ENCODE peak calls at places on chromosomes 12 and 14, in four cellular contexts. U, V, O and T are unnamed samples. For H3K4me1 and H3K27me3, the result is how much of the 10 kb centered on the place peaks cover.

GRCh38 chr12:26275313-26276257 is 80.2 kb downstream of the SSPN start:
- DNase-seq in U (peak), V (no peak), O (no peak), T (no peak)

GRCh38 chr14:52840916-52841315 is 49.5 kb upstream of the GNPNAT1 start:
- DNase-seq in U (peak), V (peak), O (peak), T (no peak)

GRCh38 chr12:13661005-13661887 is 320.2 kb downstream of the GRIN2B start:
- DNase-seq in U (peak), V (peak), O (peak), T (no peak)

GRCh38 chr14:104005489-104005888 is 63.2 kb upstream of the RD3L start:
- DNase-seq in U (no peak), V (no peak), O (no peak), T (no peak)

GRCh38 chr12:63042646-63043045 is 107.7 kb upstream of the PPM1H start:
- DNase-seq in U (no peak), V (no peak), O (no peak), T (no peak)

GRCh38 chr14:20630340-20631022 is 11.0 kb downstream of the OR6S1 start:
- DNase-seq in U (peak), V (peak), O (peak), T (no peak)

GRCh38 chr12:89733579-89734201 is 25.1 kb upstream of the ATP2B1 start:
- DNase-seq in U (peak), V (peak), O (no peak), T (no peak)

GRCh38 chr14:20904393-20905029 is 13.3 kb downstream of the RNASE3 start:
- DNase-seq in U (no peak), V (no peak), O (no peak), T (no peak)

GRCh38 chr14:31312934-31313333 is 105.3 kb upstream of the HECTD1 start:
- DNase-seq in U (no peak), V (no peak), O (no peak), T (no peak)

GRCh38 chr14:64118892-64119291 is 175.3 kb downstream of the ESR2 start:
- DNase-seq in U (no peak), V (no peak), O (no peak), T (no peak)

GRCh38 chr14:39491134-39491541 is 58.9 kb upstream of the FBXO33 start:
- DNase-seq in U (peak), V (peak), O (no peak), T (no peak)

GRCh38 chr12:9868271-9868815 is 811 bp downstream of the CLEC2B start:
- DNase-seq in U (peak), V (no peak), O (no peak), T (no peak)
- H3K4me3 ChIP-seq in U (no peak), V (no peak), O (no peak), T (peak)

DNA sequence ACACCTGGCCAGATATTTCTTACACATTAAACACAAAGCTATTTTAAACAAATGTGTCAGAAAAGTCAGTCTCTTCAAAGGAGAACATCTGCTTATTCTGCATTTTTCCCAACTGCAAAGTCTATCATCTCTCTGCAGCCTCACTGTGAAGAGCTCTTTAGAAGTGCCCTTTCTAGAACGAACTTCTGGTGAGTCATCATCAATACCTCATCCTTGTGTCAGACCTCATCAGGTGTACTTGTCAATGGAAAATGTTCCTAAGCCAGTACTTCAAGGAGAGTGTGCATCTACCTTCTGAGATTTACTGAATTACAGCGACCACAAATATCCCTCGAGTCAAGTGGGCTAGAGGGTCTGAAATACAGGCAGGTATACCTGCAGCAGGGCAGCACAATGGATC is 457.3 kb downstream of the LRIG3 start:
- DNase-seq in U (no peak), V (no peak), O (no peak), T (no peak)
- H3K4me1 ChIP-seq in U (under half), V (under half), O (under half), T (under half)

DNA sequence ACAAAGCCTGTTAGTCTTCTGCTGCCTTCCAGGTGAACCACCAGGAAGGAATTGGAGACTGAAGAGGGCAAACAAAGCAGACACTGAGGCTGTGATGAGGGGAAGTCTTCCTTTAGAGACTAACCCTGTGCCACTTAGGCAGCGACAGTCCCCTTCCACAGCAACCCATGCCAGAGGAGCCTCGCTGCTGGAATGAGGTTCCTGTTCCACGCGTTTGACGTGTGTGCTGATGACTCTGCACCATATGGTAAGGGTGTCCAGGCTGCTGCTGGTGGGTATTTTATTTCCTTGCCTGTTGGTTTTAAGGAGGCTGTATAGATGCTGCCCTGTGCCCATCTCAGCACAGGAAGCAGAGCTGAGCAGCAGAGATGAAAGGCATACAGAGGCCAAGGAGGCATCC is 361.9 kb upstream of the FKBP4 start:
- DNase-seq in U (no peak), V (no peak), O (no peak), T (no peak)
- H3K27me3 ChIP-seq in U (under half), V (under half), O (under half), T (under half)

GRCh38 chr12:123444396-123445026 is 8.0 kb upstream of the RILPL2 start:
- DNase-seq in U (peak), V (no peak), O (no peak), T (no peak)

GRCh38 chr12:123449103-123449736 is 8.7 kb upstream of the SNRNP35 start:
- DNase-seq in U (no peak), V (no peak), O (no peak), T (no peak)

GRCh38 chr12:123441523-123442164 is 5.2 kb upstream of the RILPL2 start:
- DNase-seq in U (no peak), V (no peak), O (no peak), T (no peak)

GRCh38 chr12:123442774-123443173 is 6.3 kb upstream of the RILPL2 start:
- DNase-seq in U (no peak), V (no peak), O (no peak), T (no peak)

DNA sequence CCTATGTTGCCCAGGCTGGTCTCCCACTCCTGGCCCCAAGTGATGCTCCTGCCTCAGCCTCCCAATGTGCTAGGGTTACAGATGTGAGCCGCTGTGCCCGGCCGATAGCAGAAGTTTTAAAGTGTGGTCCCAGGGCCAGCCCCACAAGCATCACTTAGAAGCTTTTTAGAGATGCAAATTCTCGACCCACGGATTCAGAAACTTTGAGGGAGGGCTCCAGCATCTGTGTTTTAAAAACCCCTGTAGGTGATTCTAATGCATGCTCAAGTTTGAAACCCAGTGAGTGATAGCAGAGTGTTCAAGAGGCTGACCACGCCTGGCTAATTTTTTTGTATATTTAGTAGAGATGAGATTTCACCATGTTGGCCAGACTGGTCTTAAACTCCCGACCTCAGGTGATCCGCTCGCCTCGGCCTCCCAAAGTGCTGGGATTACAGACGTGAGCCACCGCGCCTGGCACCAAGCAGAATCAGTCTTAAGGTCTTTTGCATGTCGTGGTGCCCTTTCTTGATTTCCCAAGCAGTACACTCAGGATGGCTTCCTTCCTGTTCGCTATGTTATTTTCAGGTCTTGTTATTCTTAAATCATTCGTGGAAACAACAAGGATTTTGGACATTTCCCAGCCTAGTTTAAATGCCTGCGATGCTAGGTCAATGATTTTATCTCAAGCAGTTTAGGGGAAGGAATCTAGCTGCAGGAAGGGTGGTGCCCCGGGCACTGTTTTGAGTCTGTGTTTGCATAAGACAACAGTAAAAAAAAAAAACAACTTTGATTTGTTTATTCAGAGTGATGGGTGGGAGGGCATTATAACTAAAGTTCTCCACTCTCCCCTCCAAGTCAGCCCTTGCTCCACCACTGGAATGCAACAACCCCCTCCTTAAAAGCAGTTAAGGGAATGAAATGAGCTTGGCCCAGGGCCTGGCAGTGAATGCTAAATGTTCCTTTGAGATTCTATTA is 9.2 kb upstream of the RILPL2 start:
- DNase-seq in U (peak), V (peak), O (no peak), T (peak)
- H3K4me3 ChIP-seq in U (no peak), V (no peak), O (no peak), T (no peak)

GRCh38 chr12:65940744-65941143 is 116.5 kb downstream of the HMGA2 start:
- DNase-seq in U (no peak), V (no peak), O (no peak), T (no peak)

GRCh38 chr12:65944637-65945036 is 120.4 kb downstream of the HMGA2 start:
- DNase-seq in U (no peak), V (no peak), O (no peak), T (no peak)

GRCh38 chr12:65938807-65939206 is 114.5 kb downstream of the HMGA2 start:
- DNase-seq in U (no peak), V (no peak), O (no peak), T (no peak)

GRCh38 chr12:65943388-65944137 is 119.3 kb downstream of the HMGA2 start:
- DNase-seq in U (peak), V (no peak), O (no peak), T (no peak)

GRCh38 chr12:65941388-65941787 is 117.1 kb downstream of the HMGA2 start:
- DNase-seq in U (peak), V (no peak), O (no peak), T (no peak)
- H3K4me1 ChIP-seq in U (under half), V (under half), O (under half), T (under half)

GRCh38 chr12:34400423-34400881 is 378.2 kb downstream of the ALG10 start:
- DNase-seq in U (no peak), V (peak), O (peak), T (no peak)
- H3K27me3 ChIP-seq in U (under half), V (under half), O (under half), T (under half)

GRCh38 chr12:111366583-111366982 is 2.3 kb downstream of the PHETA1 start:
- DNase-seq in U (no peak), V (no peak), O (no peak), T (no peak)

GRCh38 chr12:111368684-111369495 is at the start of gene PHETA1:
- DNase-seq in U (peak), V (peak), O (peak), T (peak)

GRCh38 chr12:111368291-111368683 is 608 bp downstream of the PHETA1 start:
- DNase-seq in U (no peak), V (peak), O (peak), T (peak)

GRCh38 chr12:111366075-111366474 is 2.8 kb downstream of the PHETA1 start:
- DNase-seq in U (no peak), V (no peak), O (no peak), T (no peak)

DNA sequence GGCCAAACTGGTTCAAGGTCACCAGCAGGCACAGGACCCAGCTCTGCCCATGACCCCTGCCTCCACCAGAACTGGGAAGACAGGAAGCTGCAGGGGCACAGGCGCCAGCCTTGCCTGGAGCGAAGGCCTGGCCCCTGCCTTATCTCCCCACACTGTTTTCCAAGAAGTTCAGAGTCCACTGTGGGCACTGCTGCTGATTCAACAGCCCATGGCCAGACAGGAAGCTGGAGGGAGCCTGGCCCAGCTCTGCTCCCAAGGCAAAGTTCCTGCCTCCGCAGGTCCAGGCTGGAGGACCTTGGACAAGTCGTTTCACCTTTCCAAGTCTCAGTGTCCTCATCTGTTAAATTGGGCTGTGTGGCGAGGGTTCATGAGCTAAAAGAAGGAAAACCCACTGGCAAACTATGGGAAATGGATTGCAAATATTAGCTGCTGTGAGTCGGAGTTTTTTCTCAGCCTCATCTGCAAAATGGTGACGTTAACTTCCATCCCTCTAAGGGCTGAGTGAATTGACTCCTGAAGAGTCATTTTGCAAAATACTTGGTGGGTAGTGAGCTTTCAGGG is 1.2 kb downstream of the PHETA1 start:
- DNase-seq in U (peak), V (peak), O (peak), T (no peak)
- H3K4me3 ChIP-seq in U (peak), V (peak), O (peak), T (peak)

GRCh38 chr14:89364316-89364715 is 52.7 kb downstream of the FOXN3 start:
- DNase-seq in U (no peak), V (no peak), O (no peak), T (no peak)
- H3K4me1 ChIP-seq in U (under half), V (under half), O (under half), T (under half)

GRCh38 chr12:54010053-54010971 is 1.5 kb downstream of the HOXC8 start:
- DNase-seq in U (no peak), V (no peak), O (no peak), T (no peak)

GRCh38 chr12:54007538-54008259 is 1.1 kb upstream of the HOXC8 start:
- DNase-seq in U (no peak), V (no peak), O (no peak), T (no peak)

GRCh38 chr12:54006700-54007220 is 2.0 kb upstream of the HOXC8 start:
- DNase-seq in U (no peak), V (peak), O (no peak), T (no peak)

GRCh38 chr12:54009171-54010052 is 627 bp downstream of the HOXC8 start:
- DNase-seq in U (no peak), V (peak), O (no peak), T (no peak)

DNA sequence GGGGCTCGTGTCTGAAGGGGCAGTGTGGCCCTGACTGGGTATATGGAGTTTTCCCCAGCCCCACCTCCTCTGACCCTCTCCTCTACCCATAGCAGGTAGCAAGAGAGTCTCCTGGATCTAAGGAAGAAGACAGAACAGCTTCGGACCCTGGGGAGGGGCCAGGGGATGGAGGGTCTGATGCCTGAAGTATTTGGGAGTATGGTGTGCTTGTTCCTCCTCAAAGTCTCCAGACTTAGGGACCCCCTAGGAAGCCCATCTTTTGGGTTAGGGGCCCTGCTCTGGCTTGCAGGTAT is 579 bp upstream of the HOXC8 start:
- DNase-seq in U (no peak), V (no peak), O (no peak), T (no peak)
- H3K27me3 ChIP-seq in U (half or more), V (half or more), O (under half), T (half or more)

GRCh38 chr12:95217377-95218163 is at the start of the genes FGD6 and VEZT:
- DNase-seq in U (peak), V (peak), O (peak), T (peak)

GRCh38 chr12:95218164-95218851 is 701 bp downstream of the VEZT start:
- DNase-seq in U (peak), V (no peak), O (no peak), T (no peak)

GRCh38 chr12:95218852-95219171 is 1.2 kb downstream of the VEZT start:
- DNase-seq in U (no peak), V (no peak), O (no peak), T (no peak)

GRCh38 chr12:95220190-95220589 is 2.6 kb downstream of the VEZT start:
- DNase-seq in U (no peak), V (no peak), O (no peak), T (no peak)

DNA sequence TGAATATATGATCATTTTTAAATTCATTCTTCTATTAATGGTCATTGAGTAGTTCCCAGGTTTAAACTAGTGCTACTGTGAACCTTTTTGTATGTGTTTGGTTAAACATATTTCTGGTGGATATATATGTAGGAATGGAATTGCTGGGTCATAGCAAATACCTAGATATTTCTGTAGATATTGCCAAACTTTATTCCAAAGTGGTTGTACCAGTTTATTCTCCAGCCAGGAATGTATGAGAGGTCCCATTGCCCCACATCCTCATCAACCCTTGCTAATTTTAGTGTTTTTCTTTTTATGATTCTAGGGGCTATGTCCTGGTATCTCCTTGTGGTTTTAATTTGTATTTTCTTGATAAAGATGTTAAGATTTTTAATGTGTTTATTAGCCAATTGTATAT is 3.1 kb downstream of the VEZT start:
- DNase-seq in U (no peak), V (no peak), O (no peak), T (no peak)
- H3K4me3 ChIP-seq in U (no peak), V (no peak), O (no peak), T (no peak)